ENCODE peak calls at places on chromosomes 4 and X, in seven cellular contexts. Y is foreskin fibroblast, O is GM23338, V is GM06990, S is SK-N-SH, E is HL-60, K is CD14-positive monocyte. R is an unnamed sample.

GRCh38 chrX:40646489-40647306 is 663 bp downstream of the CXorf38 start:
- DNase-seq in K (peak), O (peak), S (peak), Y (no peak), E (peak), V (peak), R (peak)

GRCh38 chrX:72100824-72101351 is 30.8 kb downstream of the RTL5 start:
- DNase-seq in S (no peak), Y (no peak), E (peak), O (no peak), K (peak), V (peak), R (peak)

GRCh38 chr4:150235795-150236385 is 157.6 kb downstream of the DCLK2 start:
- DNase-seq in K (no peak), O (no peak), Y (no peak), V (no peak), E (no peak), S (no peak), R (no peak)

GRCh38 chrX:39973810-39974209 is 123.9 kb downstream of the BCOR start:
- DNase-seq in V (no peak), S (no peak), K (no peak), O (no peak), E (no peak), Y (no peak), R (no peak)

GRCh38 chrX:150933945-150934350 is 35.5 kb upstream of the CD99L2 start:
- DNase-seq in S (no peak), K (no peak), O (no peak), Y (no peak), V (no peak), E (no peak), R (no peak)

GRCh38 chrX:101736651-101737050 is 77.0 kb upstream of the ARMCX2 start:
- DNase-seq in V (no peak), E (no peak), K (no peak), Y (no peak), O (no peak), S (no peak), R (no peak)

GRCh38 chr4:5960197-5960880 is 57.9 kb downstream of the C4orf50 start:
- DNase-seq in V (no peak), Y (no peak), K (no peak), S (no peak), E (no peak), O (no peak), R (no peak)

GRCh38 chr4:97664741-97665140 is 478.5 kb downstream of the STPG2 start:
- DNase-seq in S (no peak), E (no peak), V (no peak), O (no peak), K (no peak), Y (no peak), R (no peak)

GRCh38 chr4:83490876-83491450 is 6.1 kb upstream of the ABRAXAS1 start:
- DNase-seq in K (no peak), S (peak), E (peak), V (no peak), O (peak), Y (no peak), R (peak)

GRCh38 chr4:78864405-78865024 is 74.7 kb downstream of the PAQR3 start:
- DNase-seq in K (no peak), O (peak), S (peak), V (peak), Y (peak), E (peak), R (peak)

GRCh38 chrX:150504399-150505186 is 63.8 kb upstream of the MTM1 start:
- DNase-seq in O (no peak), K (no peak), V (no peak), E (no peak), Y (peak), S (peak), R (no peak)

GRCh38 chr4:61501812-61502211 is 301.7 kb downstream of the ADGRL3 start:
- DNase-seq in V (no peak), K (no peak), O (no peak), S (peak), Y (no peak), E (no peak), R (no peak)

GRCh38 chr4:61505773-61506640 is 305.9 kb downstream of the ADGRL3 start:
- DNase-seq in S (no peak), Y (no peak), V (no peak), E (no peak), K (no peak), O (no peak), R (no peak)

DNA sequence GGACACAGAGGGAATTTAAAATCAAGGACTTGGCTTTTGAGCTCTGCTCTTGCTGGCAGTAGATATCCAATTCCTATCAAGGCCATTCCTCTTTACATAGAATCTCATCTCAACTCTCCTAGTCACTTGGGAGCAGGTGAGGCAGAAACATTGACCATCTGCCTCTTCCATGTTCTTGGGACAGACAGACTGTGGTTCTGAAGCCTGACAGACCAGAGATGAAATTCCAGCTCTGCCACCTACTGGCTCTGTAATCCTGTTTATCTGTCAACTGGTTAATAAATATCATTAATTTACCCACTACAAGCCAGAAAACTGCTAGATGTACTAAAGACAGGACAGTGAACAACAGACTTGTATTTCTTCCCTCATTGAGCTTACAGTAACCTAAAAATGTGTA is 300.8 kb downstream of the ADGRL3 start:
- DNase-seq in K (no peak), V (no peak), S (no peak), Y (no peak), E (no peak), O (peak), R (no peak)
- TF ChIP-seq CTCF in K (no peak), V (no peak), S (no peak), Y (no peak), E (no peak), O (peak), R (no peak)

GRCh38 chr4:155402941-155403340 is 26.2 kb upstream of the MAP9 start:
- DNase-seq in V (no peak), S (no peak), K (no peak), Y (no peak), E (no peak), O (no peak), R (no peak)

GRCh38 chr4:155405059-155405458 is 28.3 kb upstream of the MAP9 start:
- DNase-seq in S (no peak), Y (peak), K (no peak), E (no peak), V (no peak), O (no peak), R (no peak)

GRCh38 chr4:155407480-155407879 is 30.7 kb upstream of the MAP9 start:
- DNase-seq in O (no peak), E (no peak), Y (no peak), V (no peak), S (no peak), K (no peak), R (no peak)

GRCh38 chr4:155400893-155401292 is 24.1 kb upstream of the MAP9 start:
- DNase-seq in K (no peak), E (no peak), S (no peak), Y (no peak), O (no peak), V (no peak), R (no peak)

GRCh38 chr4:155403886-155404285 is 27.1 kb upstream of the MAP9 start:
- DNase-seq in V (no peak), K (no peak), E (no peak), S (peak), Y (peak), O (peak), R (no peak)
- TF ChIP-seq CTCF in V (peak), K (no peak), E (no peak), S (peak), Y (peak), O (peak), R (peak)

GRCh38 chr4:40164459-40164858 is 32.4 kb upstream of the RHOH start:
- DNase-seq in S (no peak), O (no peak), E (no peak), K (no peak), Y (no peak), V (no peak), R (no peak)
- TF ChIP-seq CTCF in S (no peak), O (no peak), E (no peak), K (no peak), Y (no peak), V (no peak), R (no peak)

DNA sequence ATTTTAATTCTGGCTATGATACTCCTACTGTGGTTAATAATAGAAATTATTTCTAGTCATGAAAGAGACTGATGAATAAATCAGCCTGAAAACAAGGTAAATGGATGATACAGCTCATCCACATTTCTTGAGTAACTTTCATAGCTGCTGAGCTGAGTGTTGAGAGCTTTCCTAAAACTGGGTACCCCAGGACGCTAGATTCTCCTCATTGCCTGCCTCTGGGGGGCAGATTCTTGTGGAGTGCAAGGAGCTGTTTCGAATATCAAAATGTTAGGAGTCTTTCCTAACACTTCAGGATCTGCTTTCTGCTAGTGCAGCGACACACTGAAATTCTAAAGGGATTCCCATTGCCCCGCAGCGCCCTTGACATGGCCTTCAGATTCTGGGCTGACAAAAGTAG is 2.1 kb downstream of the MND1 start:
- DNase-seq in Y (no peak), K (no peak), O (peak), V (no peak), S (no peak), E (no peak), R (no peak)
- TF ChIP-seq CTCF in Y (peak), K (no peak), O (peak), V (no peak), S (peak), E (no peak), R (no peak)

DNA sequence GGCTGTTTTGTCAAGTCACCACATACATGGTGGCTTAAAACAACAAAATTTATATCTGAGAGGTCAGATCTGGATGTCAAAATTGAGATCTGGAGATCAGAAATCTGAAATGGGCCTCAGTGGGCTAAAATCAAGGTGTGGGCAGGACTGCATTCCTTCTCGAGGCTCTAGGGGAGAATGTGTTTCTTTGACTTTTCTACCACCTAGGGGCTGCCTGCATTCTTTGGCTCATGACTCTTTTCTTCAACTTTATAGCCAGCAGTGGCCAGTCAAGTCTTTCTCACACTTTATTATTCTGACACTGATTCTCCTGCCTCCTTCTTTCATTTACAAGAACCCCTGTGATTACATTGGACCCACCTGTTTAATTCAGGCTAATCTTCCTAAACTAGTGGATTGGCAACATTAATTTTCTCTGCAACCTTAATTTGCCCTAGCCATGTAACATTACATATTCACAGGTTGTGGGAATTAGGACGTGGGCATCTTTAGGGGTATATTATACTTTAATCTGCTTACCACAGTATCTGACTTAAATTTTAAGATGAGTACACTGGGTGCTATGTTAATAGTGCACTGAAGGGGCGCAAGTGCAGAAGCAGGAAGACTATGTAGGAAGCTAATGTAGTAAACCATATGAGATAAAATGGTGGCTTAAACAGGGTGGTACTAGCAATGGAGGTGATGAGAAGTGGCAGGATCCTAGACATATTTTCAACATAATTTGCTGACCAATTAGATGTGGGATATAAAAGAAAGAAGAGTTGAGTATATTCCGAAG is 188.0 kb downstream of the SLC4A4 start:
- DNase-seq in K (no peak), E (no peak), Y (no peak), S (no peak), O (peak), V (no peak), R (no peak)
- TF ChIP-seq CTCF in K (no peak), E (no peak), Y (no peak), S (peak), O (peak), V (peak), R (no peak)

DNA sequence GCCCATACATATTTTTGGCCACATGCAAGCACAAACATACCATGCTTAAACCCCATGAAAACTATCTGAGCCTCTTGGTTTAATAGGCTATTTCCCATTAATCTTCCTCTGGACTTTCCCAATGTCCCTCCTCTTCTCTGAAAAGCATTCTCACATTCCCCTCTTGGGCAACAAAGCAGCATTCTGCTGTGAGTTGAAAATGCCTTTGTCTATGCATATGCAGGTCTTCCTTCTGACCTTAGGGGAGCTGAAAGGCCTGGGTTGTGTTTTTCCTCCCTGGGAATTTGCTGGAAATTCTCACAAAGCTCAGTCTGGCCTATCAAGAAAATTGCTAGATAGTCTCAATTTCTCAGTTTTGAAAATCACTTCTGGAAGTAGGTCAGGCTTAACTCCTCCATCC is 4.2 kb downstream of the VSIG4 start:
- DNase-seq in V (no peak), S (no peak), K (no peak), O (peak), E (no peak), Y (no peak), R (no peak)
- TF ChIP-seq CTCF in V (no peak), S (no peak), K (no peak), O (no peak), E (no peak), Y (no peak), R (no peak)

GRCh38 chrX:112698946-112699345 is 19.2 kb upstream of the LHFPL1 start:
- DNase-seq in V (no peak), S (no peak), E (no peak), Y (no peak), K (no peak), O (no peak), R (no peak)
- TF ChIP-seq CTCF in V (no peak), S (no peak), E (no peak), Y (no peak), K (no peak), O (no peak), R (no peak)

R was measured in GM20000.